ENCODE peak calls at places on chromosomes 12 and 14, in six cellular contexts. P is endothelial cell of umbilical vein, W is H1, T is K562, E is HepG2, F is A549. U is an unnamed sample.

GRCh38 chr12:46368138-46368537 is 4.4 kb downstream of the SLC38A2 start:
- DNase-seq in P (peak), F (no peak), W (no peak), E (peak), T (no peak), U (no peak)

GRCh38 chr12:65460076-65460475 is 181.6 kb downstream of the MSRB3 start:
- DNase-seq in E (no peak), F (no peak), T (no peak), P (no peak), W (peak), U (peak)

GRCh38 chr14:20556500-20557211 is 4.2 kb downstream of the RNASE9 start:
- DNase-seq in W (no peak), F (no peak), T (no peak), E (no peak), P (no peak), U (no peak)

GRCh38 chr12:32885831-32886230 is 10.7 kb downstream of the PKP2 start:
- DNase-seq in F (no peak), W (no peak), P (no peak), E (no peak), T (no peak), U (no peak)

GRCh38 chr12:27622436-27623185 is 73.6 kb upstream of the REP15 start:
- DNase-seq in F (no peak), E (no peak), P (no peak), W (no peak), T (no peak), U (no peak)

GRCh38 chr14:34713681-34714319 is 593 bp downstream of the CFL2 start:
- DNase-seq in E (peak), W (no peak), T (peak), F (no peak), P (peak), U (no peak)

GRCh38 chr14:33435911-33436310 is 497.2 kb downstream of the NPAS3 start:
- DNase-seq in P (no peak), E (no peak), T (no peak), F (no peak), W (no peak), U (no peak)

GRCh38 chr12:89085421-89085820 is 266.9 kb downstream of the DUSP6 start:
- DNase-seq in T (no peak), P (peak), F (no peak), W (no peak), E (no peak), U (no peak)

GRCh38 chr12:31477669-31478068 is 113.3 kb downstream of the DENND5B start:
- DNase-seq in W (no peak), P (no peak), T (no peak), E (no peak), F (no peak), U (no peak)

GRCh38 chr14:105733081-105734065 is 207.0 kb downstream of the TMEM121 start:
- DNase-seq in F (no peak), E (no peak), P (no peak), T (no peak), W (no peak), U (no peak)

GRCh38 chr12:3897400-3897910 is 24.3 kb upstream of the PARP11 start:
- DNase-seq in F (no peak), T (no peak), W (no peak), P (no peak), E (no peak), U (no peak)
- TF ChIP-seq JUN in F (no peak), T (no peak), W (no peak), P (no peak), E (no peak), U (no peak)

DNA sequence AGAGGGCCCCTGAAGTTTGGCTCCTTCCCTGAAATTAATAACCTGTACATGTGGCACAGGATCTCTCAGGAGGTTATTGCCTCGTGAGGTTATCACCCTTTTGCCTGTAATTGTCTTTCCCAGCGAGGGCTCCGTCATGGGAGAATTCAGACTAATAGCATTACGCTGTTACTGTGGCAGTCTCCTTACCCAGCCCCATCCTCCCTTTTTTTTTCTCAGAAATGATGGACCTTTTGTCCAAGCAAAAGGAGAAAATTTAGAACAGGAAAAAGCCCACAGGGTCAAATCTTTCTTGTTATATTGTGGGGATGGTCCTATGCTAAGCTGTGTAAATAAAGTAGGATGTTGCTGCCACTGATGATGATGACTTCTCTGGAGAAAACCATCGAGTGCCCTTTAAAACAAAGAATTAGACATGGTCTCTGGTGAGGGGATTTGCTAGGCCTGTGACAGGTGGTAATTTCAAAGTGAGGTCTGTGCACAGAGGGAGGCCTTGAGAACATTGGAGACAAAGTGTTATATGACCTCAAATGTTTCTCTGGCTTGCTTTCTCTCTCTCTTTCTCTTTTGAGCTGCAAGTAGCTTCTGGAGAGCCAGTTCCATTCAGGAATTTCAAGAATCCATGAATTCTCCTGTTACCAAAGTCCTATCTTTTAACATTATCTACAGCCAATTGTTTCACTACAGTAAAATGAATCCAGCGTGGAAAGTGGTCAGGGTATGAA is 357.2 kb downstream of the BMP4 start:
- DNase-seq in P (no peak), E (peak), W (no peak), F (no peak), T (no peak), U (no peak)
- TF ChIP-seq JUN in P (no peak), E (no peak), W (no peak), F (no peak), T (no peak), U (no peak)

GRCh38 chr12:132373967-132374820 is 44.8 kb upstream of the GALNT9 start:
- DNase-seq in P (no peak), T (no peak), W (no peak), F (no peak), E (no peak), U (no peak)
- TF ChIP-seq JUN in P (no peak), T (no peak), W (no peak), F (no peak), E (no peak), U (no peak)

DNA sequence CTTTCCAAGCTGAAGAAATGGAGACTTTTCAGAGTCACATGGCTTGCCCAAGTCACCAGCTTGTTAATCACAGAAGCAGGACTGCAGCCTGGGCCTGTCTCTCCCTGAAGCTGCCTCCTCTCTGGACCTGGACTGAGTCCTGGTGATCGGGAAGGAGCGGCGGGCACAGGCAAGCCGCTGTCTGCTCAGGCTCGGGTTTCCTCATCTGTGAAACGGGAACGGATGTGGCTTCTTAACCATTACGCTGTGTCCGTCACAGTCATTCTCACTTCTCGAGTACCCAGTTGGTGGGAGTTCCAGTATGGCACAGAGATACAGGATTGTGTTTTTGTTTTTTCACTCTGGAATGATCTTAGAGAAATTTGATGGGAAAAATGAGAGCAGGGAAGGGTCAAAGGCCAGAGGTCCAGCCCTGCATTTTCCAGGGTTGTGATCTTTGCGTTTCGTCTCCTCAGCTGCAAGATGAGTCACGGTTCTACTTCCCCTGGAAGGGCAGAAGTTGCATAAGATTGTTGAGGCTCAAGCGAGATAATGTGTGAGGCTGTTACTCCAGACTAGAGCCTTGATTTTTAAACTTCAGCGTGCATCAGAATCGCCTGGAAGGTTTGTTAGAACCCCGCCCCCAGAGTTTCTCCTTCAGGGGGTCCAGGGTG is 7.6 kb upstream of the LRTM2 start:
- DNase-seq in T (peak), P (peak), W (no peak), E (peak), F (no peak), U (no peak)
- TF ChIP-seq JUN in T (peak), P (peak), W (no peak), E (peak), F (no peak), U (no peak)

U was measured in WTC11.